ENCODE peak calls at places on chromosomes 5 and 9, in four cellular contexts. M, Q, B and H are unnamed samples.

GRCh38 chr9:21889673-21890072 is 87.2 kb downstream of the MTAP start:
- DNase-seq in B (no peak), Q (no peak), M (no peak), H (no peak)

GRCh38 chr9:88925471-88925870 is 65.8 kb upstream of the S1PR3 start:
- DNase-seq in Q (no peak), B (no peak), M (no peak), H (no peak)

GRCh38 chr9:137444106-137444790 is 3.1 kb upstream of the ENTPD8 start:
- DNase-seq in M (no peak), Q (no peak), B (no peak), H (no peak)

GRCh38 chr5:172573986-172574844 is 66.8 kb upstream of the NEURL1B start:
- DNase-seq in M (no peak), B (no peak), Q (no peak), H (no peak)

GRCh38 chr5:119336846-119337564 is 18.8 kb upstream of the TNFAIP8 start:
- DNase-seq in B (no peak), M (no peak), Q (no peak), H (no peak)

GRCh38 chr5:180324633-180324955 is 28.5 kb downstream of the GFPT2 start:
- DNase-seq in B (no peak), M (no peak), Q (no peak), H (no peak)

GRCh38 chr9:130029591-130029990 is 13.4 kb downstream of the FNBP1 start:
- DNase-seq in M (no peak), B (no peak), Q (no peak), H (no peak)

GRCh38 chr9:122389799-122390481 is 19.1 kb downstream of the PTGS1 start:
- DNase-seq in B (no peak), M (no peak), Q (no peak), H (no peak)

GRCh38 chr5:81140942-81141341 is 92.2 kb upstream of the CKMT2 start:
- DNase-seq in B (peak; percentile 70), M (peak; percentile 24), Q (no peak), H (no peak)

GRCh38 chr9:75788006-75788634 is 102.4 kb upstream of the PCSK5 start:
- DNase-seq in B (no peak), M (peak; percentile 25), Q (no peak), H (no peak)

GRCh38 chr9:128818839-128819715 is 777 bp downstream of the ENDOG start:
- DNase-seq in Q (no peak), B (no peak), M (no peak), H (no peak)

GRCh38 chr9:15144567-15145174 is 162.3 kb downstream of the TTC39B start:
- DNase-seq in Q (no peak), M (no peak), B (no peak), H (no peak)

GRCh38 chr9:114657705-114658104 is at the start of gene TEX53:
- DNase-seq in M (no peak), B (no peak), Q (no peak), H (no peak)

GRCh38 chr9:20844916-20845315 is 160.9 kb downstream of the FOCAD start:
- DNase-seq in B (no peak), Q (no peak), M (no peak), H (no peak)

GRCh38 chr9:122819791-122820489 is 8.4 kb downstream of the PDCL start:
- DNase-seq in M (no peak), B (no peak), Q (no peak), H (no peak)

GRCh38 chr5:32109236-32109635 is 64.9 kb downstream of the GOLPH3 start:
- DNase-seq in M (no peak), B (no peak), Q (no peak), H (no peak)

GRCh38 chr9:15576350-15577050 is 23.7 kb downstream of the CCDC171 start:
- DNase-seq in M (no peak), B (no peak), Q (no peak), H (no peak)

GRCh38 chr9:33782395-33783152 is 12.8 kb upstream of the PRSS3 start:
- DNase-seq in B (no peak), M (no peak), Q (no peak), H (no peak)

GRCh38 chr9:133994359-133995011 is 2.4 kb upstream of the VAV2 start:
- DNase-seq in Q (no peak), M (peak; percentile 81), B (peak; percentile 67), H (no peak)

GRCh38 chr9:14011799-14012560 is 302.0 kb downstream of the NFIB start:
- DNase-seq in Q (no peak), M (no peak), B (no peak), H (no peak)

GRCh38 chr5:150114102-150114641 is 27.8 kb upstream of the CSF1R start:
- DNase-seq in M (peak; percentile 25), B (peak; percentile 11), Q (no peak), H (no peak)
- H3K36me3 ChIP-seq in M (no peaks in the 10 kb centered on the region), B (no peaks in the 10 kb centered on the region), Q (no peaks in the 10 kb centered on the region), H (no peaks in the 10 kb centered on the region)

GRCh38 chr5:1523793-1524480 is at the start of gene LPCAT1:
- DNase-seq in Q (no peak), M (peak; percentile 73), B (peak; percentile 46), H (no peak)
- TF ChIP-seq POLR2A in Q (peak; percentile 86), M (no peak), B (no peak), H (no peak)

GRCh38 chr5:133480866-133481265 is 131.5 kb downstream of the FSTL4 start:
- DNase-seq in Q (no peak), M (no peak), B (no peak), H (no peak)

GRCh38 chr5:133478611-133479010 is 133.7 kb downstream of the FSTL4 start:
- DNase-seq in M (no peak), B (no peak), Q (no peak), H (no peak)

GRCh38 chr5:133480366-133480765 is 132.0 kb downstream of the FSTL4 start:
- DNase-seq in B (no peak), M (no peak), Q (no peak), H (no peak)

GRCh38 chr5:133483406-133484090 is 128.8 kb downstream of the FSTL4 start:
- DNase-seq in Q (no peak), B (no peak), M (no peak), H (no peak)

GRCh38 chr5:133482033-133482432 is 130.3 kb downstream of the FSTL4 start:
- DNase-seq in B (no peak), Q (no peak), M (no peak), H (no peak)
- H3K36me3 ChIP-seq in B (no peaks in the 10 kb centered on the region), Q (no peaks in the 10 kb centered on the region), M (no peaks in the 10 kb centered on the region), H (no peaks in the 10 kb centered on the region)

GRCh38 chr5:142325677-142326479 is 1.1 kb upstream of the SPRY4 start:
- DNase-seq in B (peak; percentile 35), Q (no peak), M (peak; percentile 26), H (no peak)
- TF ChIP-seq POLR2A in B (no peak), Q (no peak), M (no peak), H (no peak)

GRCh38 chr9:127667127-127667844 is 39.5 kb upstream of the CFAP157 start:
- DNase-seq in B (no peak), Q (no peak), M (no peak), H (no peak)
- H3K36me3 ChIP-seq in B (peaks cover 6% of the 10 kb centered on the region), Q (no peaks in the 10 kb centered on the region), M (no peaks in the 10 kb centered on the region), H (peaks cover under 1% of the 10 kb centered on the region)

GRCh38 chr9:108675708-108676107 is 180.1 kb downstream of the ACTL7B start:
- DNase-seq in M (no peak), B (no peak), Q (no peak), H (no peak)
- TF ChIP-seq POLR2A in M (no peak), B (no peak), Q (no peak), H (no peak)

DNA sequence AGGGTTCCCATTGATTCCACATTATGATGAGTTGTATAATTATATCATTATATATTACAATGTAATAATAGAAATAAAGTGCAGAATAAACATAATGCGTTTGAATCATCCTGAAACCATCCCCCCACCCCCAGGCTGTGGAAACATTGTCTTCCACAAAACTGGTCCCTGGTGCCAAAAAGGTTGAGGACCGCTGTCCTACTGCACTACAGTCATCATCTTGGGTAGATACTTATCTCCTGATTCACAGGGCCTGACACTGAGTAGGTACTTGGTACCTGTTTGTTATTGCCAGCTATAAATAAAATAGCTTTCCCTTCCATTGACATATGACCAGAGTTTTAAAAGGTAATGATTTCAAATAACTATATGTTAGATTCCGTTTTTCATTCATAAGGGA is 25.6 kb downstream of the ANP32B start:
- DNase-seq in M (no peak), B (no peak), Q (no peak), H (no peak)
- H3K36me3 ChIP-seq in M (no peaks in the 10 kb centered on the region), B (peaks cover 31% of the 10 kb centered on the region), Q (peaks cover 54% of the 10 kb centered on the region), H (peaks cover 45% of the 10 kb centered on the region)

GRCh38 chr9:131980267-131980916 is 99.3 kb downstream of the MED27 start:
- DNase-seq in B (no peak), M (no peak), Q (no peak), H (no peak)
- TF ChIP-seq POLR2A in B (no peak), M (no peak), Q (no peak), H (no peak)

DNA sequence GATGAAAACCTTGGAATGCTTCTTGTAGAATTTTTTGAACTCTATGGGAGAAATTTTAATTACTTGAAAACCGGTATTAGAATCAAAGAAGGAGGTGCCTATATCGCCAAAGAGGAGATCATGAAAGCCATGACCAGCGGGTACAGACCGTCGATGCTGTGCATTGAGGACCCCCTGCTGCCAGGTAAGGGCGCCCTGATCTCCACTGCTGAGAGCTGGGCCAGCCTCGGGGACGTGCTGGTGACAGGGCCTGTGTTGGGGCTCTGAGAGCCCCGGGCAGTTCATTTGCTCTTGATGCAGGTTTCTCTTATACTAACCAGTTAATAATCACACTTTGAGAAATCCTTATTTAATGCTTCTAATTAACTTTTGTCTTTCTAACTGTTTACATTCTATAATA is 33.0 kb downstream of the TENT4A start:
- DNase-seq in M (no peak), Q (no peak), B (no peak), H (no peak)
- H3K36me3 ChIP-seq in M (no peaks in the 10 kb centered on the region), Q (peaks cover 48% of the 10 kb centered on the region), B (peaks cover 4% of the 10 kb centered on the region), H (peaks cover 93% of the 10 kb centered on the region)